ENCODE peak calls at places on chromosomes 2 and 18, in ten cellular contexts. U, Q, R, L, B, P, C, S, N and W are unnamed samples.

GRCh38 chr2:172931256-172931894 is 144.3 kb upstream of the MAP3K20 start:
- DNase-seq in B (no peak), S (no peak), L (no peak), C (peak; percentile 72), R (no peak), P (peak; percentile 54), N (no peak), Q (peak; percentile 59), U (no peak), W (peak; percentile 50)

GRCh38 chr18:38427736-38428135 is 862.1 kb upstream of the CELF4 start:
- DNase-seq in L (no peak), R (no peak), N (no peak), P (no peak), Q (no peak), B (no peak), C (no peak), U (no peak), S (no peak), W (no peak)

GRCh38 chr2:1495676-1496393 is 82.6 kb downstream of the TPO start:
- DNase-seq in R (peak; percentile 58), L (peak; percentile 45), P (no peak), N (no peak), S (no peak), B (no peak), C (no peak), Q (no peak), U (no peak), W (no peak)

GRCh38 chr2:108548221-108549003 is 14.1 kb downstream of the LIMS1 start:
- DNase-seq in B (no peak), L (no peak), C (no peak), Q (no peak), P (no peak), N (no peak), U (no peak), S (no peak), R (no peak), W (peak; percentile 88)

GRCh38 chr2:237864940-237865622 is 5.7 kb downstream of the RAMP1 start:
- DNase-seq in C (peak; percentile 45), B (no peak), S (no peak), Q (peak; percentile 68), U (no peak), N (no peak), P (no peak), L (peak; percentile 76), R (peak; percentile 82), W (peak; percentile 87)

GRCh38 chr2:180761224-180761623 is 219.2 kb upstream of the UBE2E3 start:
- DNase-seq in S (no peak), N (no peak), L (no peak), B (no peak), U (no peak), C (no peak), P (no peak), R (no peak), Q (no peak), W (peak; percentile 92)

GRCh38 chr2:177552414-177553175 is 160.0 kb downstream of the AGPS start:
- DNase-seq in U (peak; percentile 77), C (peak; percentile 80), Q (peak; percentile 88), B (peak; percentile 76), P (peak; percentile 95), N (peak; percentile 58), L (peak; percentile 89), R (peak; percentile 96), S (peak; percentile 84), W (peak; percentile 83)

GRCh38 chr2:29058082-29058481 is 16.2 kb downstream of the PCARE start:
- DNase-seq in Q (no peak), N (no peak), P (no peak), C (no peak), S (no peak), R (no peak), L (peak; percentile 3), B (no peak), U (no peak), W (no peak)

GRCh38 chr2:73177645-73178255 is 24.6 kb upstream of the NOTO start:
- DNase-seq in Q (peak; percentile 44), U (no peak), N (no peak), R (no peak), B (no peak), L (no peak), S (no peak), P (no peak), C (no peak), W (no peak)

GRCh38 chr2:113390133-113390849 is 47.2 kb upstream of the ZNG1B start:
- DNase-seq in P (no peak), U (peak; percentile 31), N (no peak), L (no peak), S (peak; percentile 38), R (peak; percentile 79), Q (peak; percentile 75), C (peak; percentile 47), B (peak; percentile 52), W (peak; percentile 71)

GRCh38 chr18:34977787-34978532 is 63.3 kb upstream of the MAPRE2 start:
- DNase-seq in L (no peak), N (peak; percentile 2), U (peak; percentile 34), Q (peak; percentile 39), R (peak; percentile 89), B (peak; percentile 14), C (no peak), S (peak; percentile 16), P (peak; percentile 70), W (peak; percentile 14)

GRCh38 chr2:113175736-113176695 is 2.2 kb downstream of the PSD4 start:
- DNase-seq in B (no peak), P (no peak), R (peak; percentile 72), S (no peak), C (no peak), Q (no peak), L (peak; percentile 37), N (no peak), U (no peak), W (no peak)

GRCh38 chr2:83051538-83052192 is 1407.4 kb downstream of the SUCLG1 start:
- DNase-seq in C (no peak), R (no peak), N (no peak), P (no peak), B (no peak), L (no peak), U (no peak), S (no peak), Q (no peak), W (peak; percentile 93)

GRCh38 chr2:101828267-101829017 is 130.9 kb downstream of the MAP4K4 start:
- DNase-seq in N (no peak), Q (no peak), B (no peak), P (no peak), S (no peak), U (no peak), C (no peak), R (no peak), L (no peak), W (peak; percentile 67)

GRCh38 chr2:69932596-69932922 is 17.6 kb downstream of the MXD1 start:
- DNase-seq in C (no peak), B (no peak), Q (no peak), L (no peak), P (no peak), R (no peak), N (no peak), S (no peak), U (no peak), W (no peak)

GRCh38 chr2:85589982-85590791 is 5.4 kb upstream of the RNF181 start:
- DNase-seq in P (peak; percentile 86), N (no peak), B (no peak), L (no peak), R (no peak), Q (no peak), S (no peak), C (no peak), U (no peak), W (peak; percentile 100)

GRCh38 chr2:51247252-51247651 is 215.3 kb upstream of the NRXN1 start:
- DNase-seq in S (no peak), Q (no peak), N (no peak), L (no peak), R (no peak), P (no peak), U (no peak), C (no peak), B (no peak), W (peak; percentile 6)

GRCh38 chr2:97914691-97915213 is 81.0 kb downstream of the TMEM131 start:
- DNase-seq in S (no peak), R (no peak), B (no peak), L (no peak), C (no peak), U (no peak), Q (no peak), P (no peak), N (no peak), W (no peak)

GRCh38 chr18:48854780-48855179 is 96.0 kb downstream of the SMAD7 start:
- DNase-seq in S (no peak), U (no peak), B (no peak), R (no peak), P (peak; percentile 39), Q (no peak), L (no peak), N (no peak), C (no peak), W (peak; percentile 26)

GRCh38 chr18:11905613-11906012 is 2.5 kb downstream of the MPPE1 start:
- DNase-seq in S (no peak), B (no peak), Q (no peak), U (no peak), C (no peak), P (no peak), L (no peak), R (no peak), N (no peak), W (no peak)

GRCh38 chr2:235165136-235165535 is 213.3 kb downstream of the SH3BP4 start:
- DNase-seq in U (no peak), B (no peak), R (no peak), S (no peak), C (no peak), Q (no peak), N (no peak), L (no peak), P (peak; percentile 63), W (no peak)

GRCh38 chr18:34659579-34660517 is 50.2 kb upstream of the DTNA start:
- DNase-seq in U (no peak), L (peak; percentile 93), N (no peak), S (no peak), Q (peak; percentile 46), B (no peak), R (peak; percentile 94), P (peak; percentile 91), C (peak; percentile 15), W (peak; percentile 98)

GRCh38 chr18:38768504-38768903 is 1202.9 kb upstream of the CELF4 start:
- DNase-seq in N (no peak), R (no peak), B (no peak), Q (no peak), C (no peak), S (no peak), U (no peak), P (no peak), L (no peak), W (no peak)

GRCh38 chr2:28809927-28810326 is 707 bp upstream of the SPDYA start:
- DNase-seq in U (no peak), R (no peak), P (peak; percentile 51), B (no peak), L (no peak), N (no peak), Q (no peak), S (no peak), C (no peak), W (no peak)

GRCh38 chr2:64426191-64426952 is 27.6 kb upstream of the LGALSL start:
- DNase-seq in S (no peak), B (no peak), L (no peak), Q (no peak), R (no peak), P (no peak), N (no peak), U (no peak), C (no peak), W (peak; percentile 14)

GRCh38 chr2:205612661-205613060 is 69.6 kb upstream of the NRP2 start:
- DNase-seq in L (no peak), U (peak; percentile 34), C (no peak), P (no peak), R (no peak), S (no peak), Q (peak; percentile 14), N (no peak), B (peak; percentile 36), W (peak; percentile 57)

GRCh38 chr2:46982356-46983064 is 66.9 kb upstream of the MCFD2 start:
- DNase-seq in Q (no peak), U (no peak), C (no peak), N (no peak), P (peak; percentile 20), S (no peak), L (no peak), R (no peak), B (no peak), W (no peak)

GRCh38 chr2:155679647-155680046 is 652.9 kb downstream of the NR4A2 start:
- DNase-seq in R (no peak), S (no peak), B (no peak), U (no peak), Q (no peak), L (no peak), P (no peak), N (no peak), C (no peak), W (no peak)